ENCODE peak calls at places on chromosomes 7 and 10, in nine cellular contexts. One of them, this sample, is unnamed.

GRCh38 chr7:77537595-77538185 is 595 bp downstream of the PTPN12 start:
- DNase-seq in EH: no peak
- DNase-seq in T-cell: peak; percentile 6
- DNase-seq in NCI-H1417: peak; percentile 93
- DNase-seq in ACHN: peak; percentile 62
- DNase-seq in NCI-H2029: peak; percentile 41
- DNase-seq in M059J: peak; percentile 64
- DNase-seq in stimulated activated CD4-positive, alpha-beta T cell treated with anti-CD3 and anti-CD28 coated beads, Interleukin-12 subunit alpha, Interleukin-12 subunit beta, amount 100 ng/mL, for 24 hours: peak; percentile 26
- DNase-seq in glomerular endothelial cell: no peak
- DNase-seq in this sample: peak; percentile 16

GRCh38 chr7:39130740-39131538 is 153.2 kb downstream of the POU6F2 start:
- DNase-seq in NCI-H1417: peak; percentile 93
- DNase-seq in M059J: no peak
- DNase-seq in EH: no peak
- DNase-seq in T-cell: no peak
- DNase-seq in glomerular endothelial cell: no peak
- DNase-seq in NCI-H2029: peak; percentile 46
- DNase-seq in ACHN: peak; percentile 18
- DNase-seq in stimulated activated CD4-positive, alpha-beta T cell treated with anti-CD3 and anti-CD28 coated beads, Interleukin-12 subunit alpha, Interleukin-12 subunit beta, amount 100 ng/mL, for 24 hours: no peak
- DNase-seq in this sample: no peak

GRCh38 chr7:130292682-130293257 is at the start of gene CPA4:
- DNase-seq in M059J: peak; percentile 99
- DNase-seq in NCI-H2029: no peak
- DNase-seq in T-cell: no peak
- DNase-seq in stimulated activated CD4-positive, alpha-beta T cell treated with anti-CD3 and anti-CD28 coated beads, Interleukin-12 subunit alpha, Interleukin-12 subunit beta, amount 100 ng/mL, for 24 hours: no peak
- DNase-seq in NCI-H1417: no peak
- DNase-seq in EH: peak; percentile 99
- DNase-seq in ACHN: peak; percentile 22
- DNase-seq in glomerular endothelial cell: no peak
- DNase-seq in this sample: no peak

GRCh38 chr7:112905950-112906349 is 115.8 kb upstream of the TMEM168 start:
- DNase-seq in stimulated activated CD4-positive, alpha-beta T cell treated with anti-CD3 and anti-CD28 coated beads, Interleukin-12 subunit alpha, Interleukin-12 subunit beta, amount 100 ng/mL, for 24 hours: no peak
- DNase-seq in T-cell: no peak
- DNase-seq in NCI-H2029: no peak
- DNase-seq in glomerular endothelial cell: no peak
- DNase-seq in M059J: no peak
- DNase-seq in NCI-H1417: no peak
- DNase-seq in ACHN: no peak
- DNase-seq in EH: no peak
- DNase-seq in this sample: no peak

GRCh38 chr7:133945497-133945896 is 181.6 kb upstream of the LRGUK start:
- DNase-seq in T-cell: no peak
- DNase-seq in stimulated activated CD4-positive, alpha-beta T cell treated with anti-CD3 and anti-CD28 coated beads, Interleukin-12 subunit alpha, Interleukin-12 subunit beta, amount 100 ng/mL, for 24 hours: no peak
- DNase-seq in NCI-H1417: no peak
- DNase-seq in M059J: no peak
- DNase-seq in glomerular endothelial cell: no peak
- DNase-seq in ACHN: no peak
- DNase-seq in NCI-H2029: no peak
- DNase-seq in EH: peak; percentile 10
- DNase-seq in this sample: no peak

GRCh38 chr10:18607503-18607902 is 43.9 kb downstream of the NSUN6 start:
- DNase-seq in M059J: peak; percentile 73
- DNase-seq in stimulated activated CD4-positive, alpha-beta T cell treated with anti-CD3 and anti-CD28 coated beads, Interleukin-12 subunit alpha, Interleukin-12 subunit beta, amount 100 ng/mL, for 24 hours: no peak
- DNase-seq in NCI-H1417: no peak
- DNase-seq in glomerular endothelial cell: peak; percentile 64
- DNase-seq in ACHN: peak; percentile 73
- DNase-seq in NCI-H2029: peak; percentile 29
- DNase-seq in T-cell: no peak
- DNase-seq in EH: peak; percentile 83
- DNase-seq in this sample: peak; percentile 78

GRCh38 chr7:66125052-66125694 is 10.5 kb downstream of the CRCP start:
- DNase-seq in NCI-H1417: no peak
- DNase-seq in M059J: no peak
- DNase-seq in T-cell: no peak
- DNase-seq in stimulated activated CD4-positive, alpha-beta T cell treated with anti-CD3 and anti-CD28 coated beads, Interleukin-12 subunit alpha, Interleukin-12 subunit beta, amount 100 ng/mL, for 24 hours: no peak
- DNase-seq in EH: peak; percentile 44
- DNase-seq in ACHN: no peak
- DNase-seq in glomerular endothelial cell: no peak
- DNase-seq in NCI-H2029: no peak
- DNase-seq in this sample: no peak

GRCh38 chr7:23294549-23295400 is 4.4 kb upstream of the MALSU1 start:
- DNase-seq in stimulated activated CD4-positive, alpha-beta T cell treated with anti-CD3 and anti-CD28 coated beads, Interleukin-12 subunit alpha, Interleukin-12 subunit beta, amount 100 ng/mL, for 24 hours: no peak
- DNase-seq in EH: no peak
- DNase-seq in T-cell: no peak
- DNase-seq in ACHN: no peak
- DNase-seq in M059J: no peak
- DNase-seq in NCI-H1417: no peak
- DNase-seq in glomerular endothelial cell: no peak
- DNase-seq in NCI-H2029: no peak
- DNase-seq in this sample: no peak

GRCh38 chr7:124171068-124171467 is 138.2 kb upstream of the TMEM229A start:
- DNase-seq in NCI-H2029: no peak
- DNase-seq in M059J: peak; percentile 45
- DNase-seq in glomerular endothelial cell: no peak
- DNase-seq in ACHN: peak; percentile 22
- DNase-seq in stimulated activated CD4-positive, alpha-beta T cell treated with anti-CD3 and anti-CD28 coated beads, Interleukin-12 subunit alpha, Interleukin-12 subunit beta, amount 100 ng/mL, for 24 hours: no peak
- DNase-seq in EH: peak; percentile 16
- DNase-seq in NCI-H1417: peak; percentile 17
- DNase-seq in T-cell: no peak
- DNase-seq in this sample: peak; percentile 7

GRCh38 chr10:48274636-48275035 is at the start of gene FRMPD2:
- DNase-seq in M059J: no peak
- DNase-seq in glomerular endothelial cell: no peak
- DNase-seq in EH: no peak
- DNase-seq in NCI-H1417: peak; percentile 11
- DNase-seq in ACHN: no peak
- DNase-seq in NCI-H2029: peak; percentile 33
- DNase-seq in stimulated activated CD4-positive, alpha-beta T cell treated with anti-CD3 and anti-CD28 coated beads, Interleukin-12 subunit alpha, Interleukin-12 subunit beta, amount 100 ng/mL, for 24 hours: no peak
- DNase-seq in T-cell: no peak
- DNase-seq in this sample: no peak

GRCh38 chr7:50207251-50207564 is 97.3 kb upstream of the IKZF1 start:
- DNase-seq in NCI-H2029: no peak
- DNase-seq in T-cell: no peak
- DNase-seq in ACHN: no peak
- DNase-seq in stimulated activated CD4-positive, alpha-beta T cell treated with anti-CD3 and anti-CD28 coated beads, Interleukin-12 subunit alpha, Interleukin-12 subunit beta, amount 100 ng/mL, for 24 hours: no peak
- DNase-seq in EH: no peak
- DNase-seq in glomerular endothelial cell: no peak
- DNase-seq in NCI-H1417: no peak
- DNase-seq in M059J: no peak
- DNase-seq in this sample: no peak

GRCh38 chr10:18334116-18334867 is 194.1 kb downstream of the CACNB2 start:
- DNase-seq in glomerular endothelial cell: no peak
- DNase-seq in M059J: no peak
- DNase-seq in NCI-H1417: no peak
- DNase-seq in EH: no peak
- DNase-seq in NCI-H2029: no peak
- DNase-seq in ACHN: no peak
- DNase-seq in stimulated activated CD4-positive, alpha-beta T cell treated with anti-CD3 and anti-CD28 coated beads, Interleukin-12 subunit alpha, Interleukin-12 subunit beta, amount 100 ng/mL, for 24 hours: no peak
- DNase-seq in T-cell: no peak
- DNase-seq in this sample: peak; percentile 23

GRCh38 chr7:128945668-128946366 is 8.1 kb downstream of the IRF5 start:
- DNase-seq in EH: no peak
- DNase-seq in glomerular endothelial cell: no peak
- DNase-seq in ACHN: no peak
- DNase-seq in NCI-H1417: no peak
- DNase-seq in NCI-H2029: no peak
- DNase-seq in T-cell: no peak
- DNase-seq in stimulated activated CD4-positive, alpha-beta T cell treated with anti-CD3 and anti-CD28 coated beads, Interleukin-12 subunit alpha, Interleukin-12 subunit beta, amount 100 ng/mL, for 24 hours: no peak
- DNase-seq in M059J: no peak
- DNase-seq in this sample: no peak

GRCh38 chr10:58661336-58661735 is 148.7 kb downstream of the BICC1 start:
- DNase-seq in NCI-H2029: no peak
- DNase-seq in EH: peak; percentile 76
- DNase-seq in glomerular endothelial cell: no peak
- DNase-seq in M059J: peak; percentile 59
- DNase-seq in ACHN: peak; percentile 53
- DNase-seq in stimulated activated CD4-positive, alpha-beta T cell treated with anti-CD3 and anti-CD28 coated beads, Interleukin-12 subunit alpha, Interleukin-12 subunit beta, amount 100 ng/mL, for 24 hours: no peak
- DNase-seq in T-cell: no peak
- DNase-seq in NCI-H1417: no peak
- DNase-seq in this sample: no peak

GRCh38 chr7:76149847-76150691 is 51.6 kb upstream of the SRRM3 start:
- DNase-seq in NCI-H2029: no peak
- DNase-seq in M059J: no peak
- DNase-seq in stimulated activated CD4-positive, alpha-beta T cell treated with anti-CD3 and anti-CD28 coated beads, Interleukin-12 subunit alpha, Interleukin-12 subunit beta, amount 100 ng/mL, for 24 hours: no peak
- DNase-seq in NCI-H1417: peak; percentile 19
- DNase-seq in ACHN: no peak
- DNase-seq in EH: no peak
- DNase-seq in glomerular endothelial cell: no peak
- DNase-seq in T-cell: no peak
- DNase-seq in this sample: no peak

GRCh38 chr7:142587578-142588191 is 161.6 kb upstream of the PRSS1 start:
- DNase-seq in T-cell: no peak
- DNase-seq in glomerular endothelial cell: peak; percentile 63
- DNase-seq in ACHN: peak; percentile 94
- DNase-seq in NCI-H2029: no peak
- DNase-seq in stimulated activated CD4-positive, alpha-beta T cell treated with anti-CD3 and anti-CD28 coated beads, Interleukin-12 subunit alpha, Interleukin-12 subunit beta, amount 100 ng/mL, for 24 hours: no peak
- DNase-seq in M059J: peak; percentile 82
- DNase-seq in NCI-H1417: no peak
- DNase-seq in EH: peak; percentile 82
- DNase-seq in this sample: peak; percentile 27

GRCh38 chr10:15852111-15852557 is 8.2 kb downstream of the MINDY3 start:
- DNase-seq in glomerular endothelial cell: no peak
- DNase-seq in NCI-H2029: no peak
- DNase-seq in M059J: no peak
- DNase-seq in stimulated activated CD4-positive, alpha-beta T cell treated with anti-CD3 and anti-CD28 coated beads, Interleukin-12 subunit alpha, Interleukin-12 subunit beta, amount 100 ng/mL, for 24 hours: no peak
- DNase-seq in EH: no peak
- DNase-seq in NCI-H1417: no peak
- DNase-seq in T-cell: no peak
- DNase-seq in ACHN: no peak
- DNase-seq in this sample: no peak

GRCh38 chr10:87678302-87678701 is 18.6 kb downstream of the PAPSS2 start:
- DNase-seq in EH: no peak
- DNase-seq in glomerular endothelial cell: no peak
- DNase-seq in ACHN: no peak
- DNase-seq in stimulated activated CD4-positive, alpha-beta T cell treated with anti-CD3 and anti-CD28 coated beads, Interleukin-12 subunit alpha, Interleukin-12 subunit beta, amount 100 ng/mL, for 24 hours: no peak
- DNase-seq in M059J: no peak
- DNase-seq in NCI-H2029: no peak
- DNase-seq in T-cell: no peak
- DNase-seq in NCI-H1417: no peak
- DNase-seq in this sample: no peak

GRCh38 chr10:110569736-110570135 is 2.2 kb downstream of the SMC3 start:
- DNase-seq in stimulated activated CD4-positive, alpha-beta T cell treated with anti-CD3 and anti-CD28 coated beads, Interleukin-12 subunit alpha, Interleukin-12 subunit beta, amount 100 ng/mL, for 24 hours: no peak
- DNase-seq in EH: peak; percentile 8
- DNase-seq in T-cell: no peak
- DNase-seq in NCI-H1417: no peak
- DNase-seq in glomerular endothelial cell: no peak
- DNase-seq in M059J: no peak
- DNase-seq in NCI-H2029: no peak
- DNase-seq in ACHN: no peak
- DNase-seq in this sample: no peak

GRCh38 chr10:133315847-133316246 is 7.1 kb downstream of the ZNF511 start:
- DNase-seq in stimulated activated CD4-positive, alpha-beta T cell treated with anti-CD3 and anti-CD28 coated beads, Interleukin-12 subunit alpha, Interleukin-12 subunit beta, amount 100 ng/mL, for 24 hours: no peak
- DNase-seq in glomerular endothelial cell: no peak
- DNase-seq in NCI-H2029: no peak
- DNase-seq in NCI-H1417: no peak
- DNase-seq in M059J: no peak
- DNase-seq in T-cell: no peak
- DNase-seq in EH: peak; percentile 32
- DNase-seq in ACHN: peak; percentile 35
- DNase-seq in this sample: no peak

GRCh38 chr10:86952106-86952505 is 5.3 kb downstream of the MMRN2 start:
- DNase-seq in EH: no peak
- DNase-seq in glomerular endothelial cell: no peak
- DNase-seq in T-cell: no peak
- DNase-seq in stimulated activated CD4-positive, alpha-beta T cell treated with anti-CD3 and anti-CD28 coated beads, Interleukin-12 subunit alpha, Interleukin-12 subunit beta, amount 100 ng/mL, for 24 hours: no peak
- DNase-seq in NCI-H1417: no peak
- DNase-seq in NCI-H2029: no peak
- DNase-seq in ACHN: no peak
- DNase-seq in M059J: no peak
- DNase-seq in this sample: no peak

GRCh38 chr7:141074162-141074989 is 512 bp downstream of the TMEM178B start:
- DNase-seq in NCI-H2029: no peak
- DNase-seq in glomerular endothelial cell: no peak
- DNase-seq in NCI-H1417: peak; percentile 92
- DNase-seq in EH: no peak
- DNase-seq in T-cell: no peak
- DNase-seq in stimulated activated CD4-positive, alpha-beta T cell treated with anti-CD3 and anti-CD28 coated beads, Interleukin-12 subunit alpha, Interleukin-12 subunit beta, amount 100 ng/mL, for 24 hours: peak; percentile 11
- DNase-seq in M059J: peak; percentile 28
- DNase-seq in ACHN: peak; percentile 53
- DNase-seq in this sample: peak; percentile 65

GRCh38 chr10:110918269-110918632 is 729 bp downstream of the BBIP1 start:
- DNase-seq in NCI-H2029: peak; percentile 41
- DNase-seq in NCI-H1417: no peak
- DNase-seq in T-cell: peak; percentile 70
- DNase-seq in stimulated activated CD4-positive, alpha-beta T cell treated with anti-CD3 and anti-CD28 coated beads, Interleukin-12 subunit alpha, Interleukin-12 subunit beta, amount 100 ng/mL, for 24 hours: peak; percentile 86
- DNase-seq in ACHN: peak; percentile 98
- DNase-seq in M059J: peak; percentile 95
- DNase-seq in EH: peak; percentile 98
- DNase-seq in glomerular endothelial cell: peak; percentile 54
- DNase-seq in this sample: no peak

GRCh38 chr10:33139191-33139646 is 181.2 kb upstream of the ITGB1 start:
- DNase-seq in T-cell: peak; percentile 74
- DNase-seq in EH: no peak
- DNase-seq in NCI-H1417: no peak
- DNase-seq in M059J: peak; percentile 58
- DNase-seq in glomerular endothelial cell: no peak
- DNase-seq in stimulated activated CD4-positive, alpha-beta T cell treated with anti-CD3 and anti-CD28 coated beads, Interleukin-12 subunit alpha, Interleukin-12 subunit beta, amount 100 ng/mL, for 24 hours: peak; percentile 39
- DNase-seq in NCI-H2029: no peak
- DNase-seq in ACHN: no peak
- DNase-seq in this sample: no peak

GRCh38 chr10:103653581-103654020 is 160.1 kb downstream of the NEURL1 start:
- DNase-seq in NCI-H1417: peak; percentile 83
- DNase-seq in glomerular endothelial cell: no peak
- DNase-seq in T-cell: no peak
- DNase-seq in M059J: no peak
- DNase-seq in NCI-H2029: peak; percentile 78
- DNase-seq in ACHN: no peak
- DNase-seq in EH: no peak
- DNase-seq in stimulated activated CD4-positive, alpha-beta T cell treated with anti-CD3 and anti-CD28 coated beads, Interleukin-12 subunit alpha, Interleukin-12 subunit beta, amount 100 ng/mL, for 24 hours: no peak
- DNase-seq in this sample: peak; percentile 54

GRCh38 chr10:133529576-133529946 is 2.4 kb downstream of the CYP2E1 start:
- DNase-seq in T-cell: no peak
- DNase-seq in M059J: no peak
- DNase-seq in stimulated activated CD4-positive, alpha-beta T cell treated with anti-CD3 and anti-CD28 coated beads, Interleukin-12 subunit alpha, Interleukin-12 subunit beta, amount 100 ng/mL, for 24 hours: no peak
- DNase-seq in ACHN: no peak
- DNase-seq in NCI-H1417: no peak
- DNase-seq in NCI-H2029: no peak
- DNase-seq in EH: no peak
- DNase-seq in glomerular endothelial cell: no peak
- DNase-seq in this sample: no peak

GRCh38 chr7:33108591-33108930 is 643 bp downstream of the RP9 start:
- DNase-seq in stimulated activated CD4-positive, alpha-beta T cell treated with anti-CD3 and anti-CD28 coated beads, Interleukin-12 subunit alpha, Interleukin-12 subunit beta, amount 100 ng/mL, for 24 hours: peak; percentile 18
- DNase-seq in NCI-H1417: peak; percentile 79
- DNase-seq in glomerular endothelial cell: no peak
- DNase-seq in M059J: no peak
- DNase-seq in ACHN: peak; percentile 52
- DNase-seq in EH: no peak
- DNase-seq in T-cell: no peak
- DNase-seq in NCI-H2029: no peak
- DNase-seq in this sample: no peak

GRCh38 chr7:116653646-116654045 is 18.4 kb upstream of the MET start:
- DNase-seq in stimulated activated CD4-positive, alpha-beta T cell treated with anti-CD3 and anti-CD28 coated beads, Interleukin-12 subunit alpha, Interleukin-12 subunit beta, amount 100 ng/mL, for 24 hours: no peak
- DNase-seq in T-cell: no peak
- DNase-seq in M059J: peak; percentile 28
- DNase-seq in NCI-H1417: no peak
- DNase-seq in NCI-H2029: no peak
- DNase-seq in glomerular endothelial cell: no peak
- DNase-seq in ACHN: no peak
- DNase-seq in EH: no peak
- DNase-seq in this sample: no peak

GRCh38 chr10:60604356-60604755 is 173.9 kb upstream of the CDK1 start:
- DNase-seq in EH: no peak
- DNase-seq in T-cell: no peak
- DNase-seq in ACHN: no peak
- DNase-seq in NCI-H2029: no peak
- DNase-seq in glomerular endothelial cell: no peak
- DNase-seq in NCI-H1417: peak; percentile 9
- DNase-seq in M059J: no peak
- DNase-seq in stimulated activated CD4-positive, alpha-beta T cell treated with anti-CD3 and anti-CD28 coated beads, Interleukin-12 subunit alpha, Interleukin-12 subunit beta, amount 100 ng/mL, for 24 hours: no peak
- DNase-seq in this sample: no peak

GRCh38 chr7:106346678-106347217 is 62.0 kb upstream of the NAMPT start:
- DNase-seq in stimulated activated CD4-positive, alpha-beta T cell treated with anti-CD3 and anti-CD28 coated beads, Interleukin-12 subunit alpha, Interleukin-12 subunit beta, amount 100 ng/mL, for 24 hours: no peak
- DNase-seq in glomerular endothelial cell: no peak
- DNase-seq in M059J: peak; percentile 97
- DNase-seq in NCI-H2029: no peak
- DNase-seq in EH: peak; percentile 93
- DNase-seq in NCI-H1417: no peak
- DNase-seq in T-cell: peak; percentile 17
- DNase-seq in ACHN: no peak
- DNase-seq in this sample: no peak

GRCh38 chr7:16293669-16294425 is 127.5 kb downstream of the CRPPA start:
- DNase-seq in stimulated activated CD4-positive, alpha-beta T cell treated with anti-CD3 and anti-CD28 coated beads, Interleukin-12 subunit alpha, Interleukin-12 subunit beta, amount 100 ng/mL, for 24 hours: no peak
- DNase-seq in M059J: peak; percentile 15
- DNase-seq in NCI-H2029: no peak
- DNase-seq in ACHN: no peak
- DNase-seq in NCI-H1417: no peak
- DNase-seq in T-cell: no peak
- DNase-seq in EH: no peak
- DNase-seq in glomerular endothelial cell: no peak
- DNase-seq in this sample: no peak